ENCODE peak calls at places on chromosome 22, in four cellular contexts. K is thoracic aorta, O is WTC11, E is progenitor cell of endocrine pancreas. Z is an unnamed sample.
A peak's percentile ranks its signal among the peaks of the same experiment; 100 is the strongest.

GRCh38 chr22:19766506-19767426 is 6.2 kb downstream of the TBX1 start:
- DNase-seq in K (no peak), E (no peak), O (peak; percentile 73), Z (no peak)

GRCh38 chr22:40265783-40266182 is 80.5 kb upstream of the ADSL start:
- DNase-seq in O (no peak), E (no peak), K (no peak), Z (no peak)

GRCh38 chr22:49433717-49434611 is 393.7 kb downstream of the BRD1 start:
- DNase-seq in K (no peak), O (peak; percentile 67), E (no peak), Z (no peak)

GRCh38 chr22:48979482-48979881 is 848.2 kb downstream of the BRD1 start:
- DNase-seq in K (no peak), O (peak; percentile 45), E (no peak), Z (no peak)

GRCh38 chr22:47042861-47043496 is 280.5 kb downstream of the TBC1D22A start:
- DNase-seq in O (no peak), K (no peak), E (no peak), Z (no peak)

GRCh38 chr22:39600491-39601179 is 30.1 kb downstream of the CACNA1I start:
- DNase-seq in K (no peak), E (no peak), O (no peak), Z (no peak)

GRCh38 chr22:19851291-19852176 is 3.1 kb downstream of the GNB1L start:
- DNase-seq in K (no peak), E (no peak), O (no peak), Z (no peak)

GRCh38 chr22:49481651-49482399 is 345.8 kb downstream of the BRD1 start:
- DNase-seq in K (no peak), O (no peak), E (no peak), Z (no peak)

GRCh38 chr22:37427128-37427710 is at the start of gene ELFN2:
- DNase-seq in K (no peak), E (no peak), O (peak; percentile 36), Z (no peak)

GRCh38 chr22:30884211-30885000 is 84.2 kb downstream of the MORC2 start:
- DNase-seq in O (no peak), K (no peak), E (no peak), Z (no peak)

GRCh38 chr22:39283312-39284141 is 35.9 kb downstream of the RPL3 start:
- DNase-seq in O (no peak), K (no peak), E (no peak), Z (no peak)

GRCh38 chr22:49692499-49693225 is 135.0 kb downstream of the BRD1 start:
- DNase-seq in E (no peak), O (no peak), K (no peak), Z (no peak)

GRCh38 chr22:39248254-39248653 is 3.5 kb upstream of the PDGFB start:
- DNase-seq in E (no peak), K (no peak), O (no peak), Z (no peak)

GRCh38 chr22:29072979-29073617 is at the start of gene KREMEN1:
- DNase-seq in O (peak; percentile 25), K (no peak), E (no peak), Z (no peak)

GRCh38 chr22:47775686-47776085 is 1013.2 kb downstream of the TBC1D22A start:
- DNase-seq in K (no peak), E (no peak), O (no peak), Z (no peak)

GRCh38 chr22:18103527-18104269 is 6.9 kb upstream of the TUBA8 start:
- DNase-seq in O (no peak), E (no peak), K (no peak), Z (no peak)

GRCh38 chr22:28151241-28151640 is 232.2 kb upstream of the PITPNB start:
- DNase-seq in E (no peak), O (no peak), K (no peak), Z (no peak)

GRCh38 chr22:50045211-50046018 is 12.7 kb downstream of the TTLL8 start:
- DNase-seq in O (no peak), K (no peak), E (no peak), Z (no peak)

DNA sequence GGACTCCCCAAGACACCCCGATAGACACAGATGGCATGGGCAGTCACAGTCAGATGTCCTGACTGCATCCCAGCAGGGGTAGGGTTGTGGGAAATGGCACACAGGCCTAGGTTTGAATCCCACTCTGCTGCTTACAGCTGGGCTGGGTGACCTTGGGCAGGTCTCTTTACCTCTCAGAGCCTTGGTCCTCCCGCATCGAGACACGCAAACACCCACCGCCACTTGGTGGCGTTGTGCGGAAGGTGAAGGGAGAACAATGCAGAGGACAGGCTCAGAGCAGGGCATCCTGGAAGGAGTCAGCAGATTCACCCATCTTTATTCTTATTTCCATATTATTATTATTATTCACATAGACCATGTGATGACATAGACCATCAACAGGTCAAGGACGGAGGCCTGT is 140.5 kb downstream of the MIAT start:
- DNase-seq in O (peak; percentile 57), E (no peak), K (no peak), Z (no peak)
- TF ChIP-seq CTCF in O (no peak), E (no peak), K (no peak), Z (no peak)

DNA sequence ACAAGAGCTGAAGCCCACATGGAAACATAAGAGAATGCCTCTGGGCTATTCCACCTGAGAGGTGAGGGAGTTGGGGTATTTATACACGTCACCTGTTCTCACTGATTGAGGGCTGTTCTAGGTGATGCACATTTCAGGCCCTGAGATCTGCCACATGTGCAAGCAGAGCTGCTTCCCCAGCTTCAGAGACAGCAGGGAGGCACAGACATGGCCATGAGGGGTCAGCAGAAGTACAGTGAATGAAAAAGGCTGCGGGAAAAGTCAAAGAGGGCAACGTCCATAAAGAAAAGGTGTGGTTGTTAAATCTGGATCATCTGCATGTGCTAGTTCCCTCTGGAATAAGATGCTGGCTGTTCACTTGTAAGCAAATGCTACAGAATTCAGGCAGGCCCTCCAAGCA is 75.4 kb downstream of the GAB4 start:
- DNase-seq in E (no peak), O (no peak), K (no peak), Z (no peak)
- TF ChIP-seq CTCF in E (no peak), O (no peak), K (no peak), Z (no peak)

GRCh38 chr22:22930571-22931556 is 43.2 kb downstream of the IGLL5 start:
- DNase-seq in E (no peak), O (no peak), K (no peak), Z (no peak)
- TF ChIP-seq CTCF in E (no peak), O (no peak), K (no peak), Z (no peak)

GRCh38 chr22:46036558-46037408 is 59.8 kb upstream of the WNT7B start:
- DNase-seq in O (peak; percentile 28), K (no peak), E (peak; percentile 9), Z (no peak)
- TF ChIP-seq CTCF in O (no peak), K (no peak), E (no peak), Z (no peak)

GRCh38 chr22:44355688-44356070 is 42.9 kb upstream of the SHISAL1 start:
- DNase-seq in K (no peak), E (no peak), O (peak; percentile 7), Z (no peak)

GRCh38 chr22:44357962-44358553 is 45.3 kb upstream of the SHISAL1 start:
- DNase-seq in E (no peak), O (peak; percentile 10), K (no peak), Z (no peak)

GRCh38 chr22:44359496-44360110 is 46.9 kb upstream of the SHISAL1 start:
- DNase-seq in E (no peak), O (no peak), K (no peak), Z (no peak)

GRCh38 chr22:44358723-44359440 is 46.1 kb upstream of the SHISAL1 start:
- DNase-seq in O (peak; percentile 7), E (no peak), K (no peak), Z (no peak)

GRCh38 chr22:44357296-44357961 is 44.7 kb upstream of the SHISAL1 start:
- DNase-seq in E (no peak), K (no peak), O (no peak), Z (no peak)
- TF ChIP-seq CTCF in E (no peak), K (no peak), O (no peak), Z (no peak)

DNA sequence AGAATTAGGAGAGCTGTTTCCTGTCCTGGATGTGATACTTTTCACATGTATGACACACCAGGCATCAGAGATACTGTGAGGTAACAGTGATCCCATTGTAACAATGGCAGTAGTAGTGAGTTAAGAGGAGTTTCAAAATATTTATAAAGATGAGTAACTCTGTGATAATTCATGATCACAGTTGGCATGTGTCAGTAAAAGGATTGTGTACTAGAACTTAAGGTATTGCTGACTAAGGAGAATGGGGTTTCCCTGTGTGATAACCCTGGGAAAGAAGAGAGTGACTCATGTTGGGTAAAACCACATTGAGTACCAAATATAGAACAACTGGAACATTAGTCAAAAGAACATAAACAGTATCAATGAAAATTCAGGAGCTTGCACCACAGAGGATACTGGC is 22.9 kb upstream of the SLC5A1 start:
- DNase-seq in E (no peak), O (no peak), K (no peak), Z (no peak)
- TF ChIP-seq CTCF in E (no peak), O (no peak), K (no peak), Z (no peak)

GRCh38 chr22:22109693-22110466 is 127.3 kb upstream of the TOP3B start:
- DNase-seq in K (no peak), O (no peak), E (no peak), Z (no peak)
- TF ChIP-seq CTCF in K (no peak), O (no peak), E (peak; percentile 55), Z (no peak)

Z was measured in mesothelial cell of epicardium.